ENCODE peak calls at places on chromosomes 1 and 21, in six cellular contexts. O, G, B, I, S and F are unnamed samples.

GRCh38 chr1:66752000-66752592 is at the start of gene DYNLT5:
- DNase-seq in B (peak; percentile 72), O (no peak), G (peak; percentile 26), S (peak; percentile 43), I (peak; percentile 91), F (peak; percentile 88)

GRCh38 chr1:230005040-230005439 is 62.0 kb upstream of the GALNT2 start:
- DNase-seq in S (no peak), O (no peak), G (no peak), B (no peak), I (no peak), F (no peak)

GRCh38 chr21:36261459-36261858 is 58.5 kb upstream of the MORC3 start:
- DNase-seq in S (no peak), O (no peak), B (no peak), G (no peak), I (no peak), F (no peak)

GRCh38 chr1:113899101-113899500 is 5.5 kb downstream of the AP4B1 start:
- DNase-seq in S (peak; percentile 23), B (no peak), O (no peak), I (no peak), G (no peak), F (no peak)

GRCh38 chr1:39409055-39409816 is 82.2 kb upstream of the BMP8A start:
- DNase-seq in I (peak; percentile 81), B (peak; percentile 76), O (peak; percentile 72), G (peak; percentile 51), S (peak; percentile 75), F (peak; percentile 72)

GRCh38 chr1:209207701-209208286 is 375.7 kb upstream of the CAMK1G start:
- DNase-seq in S (peak; percentile 45), G (peak; percentile 51), I (peak; percentile 93), O (peak; percentile 24), B (no peak), F (peak; percentile 91)

GRCh38 chr21:32812035-32812434 is 40.5 kb upstream of the PAXBP1 start:
- DNase-seq in G (no peak), S (peak; percentile 10), O (no peak), B (no peak), I (no peak), F (no peak)

GRCh38 chr1:224502459-224503160 is 68.0 kb upstream of the WDR26 start:
- DNase-seq in S (no peak), O (no peak), I (peak; percentile 86), B (no peak), G (no peak), F (no peak)

GRCh38 chr1:21490774-21491482 is 18.3 kb upstream of the ALPL start:
- DNase-seq in I (peak; percentile 95), S (peak; percentile 64), G (no peak), B (no peak), O (peak; percentile 41), F (peak; percentile 48)

GRCh38 chr1:41639332-41639936 is 155.0 kb upstream of the EDN2 start:
- DNase-seq in G (no peak), I (peak; percentile 54), B (no peak), S (peak; percentile 90), O (no peak), F (no peak)

GRCh38 chr1:27057801-27058647 is 45.4 kb upstream of the TENT5B start:
- DNase-seq in G (no peak), O (no peak), I (peak; percentile 75), B (no peak), S (no peak), F (no peak)

GRCh38 chr1:93753766-93754763 is 72.4 kb upstream of the BCAR3 start:
- DNase-seq in G (no peak), O (peak; percentile 75), B (no peak), S (peak; percentile 98), I (no peak), F (peak; percentile 79)

GRCh38 chr1:172654535-172654934 is 4.4 kb upstream of the FASLG start:
- DNase-seq in S (peak; percentile 88), G (no peak), B (no peak), I (no peak), O (no peak), F (no peak)

GRCh38 chr21:17050156-17050555 is 462.7 kb upstream of the CXADR start:
- DNase-seq in B (no peak), S (peak; percentile 1), G (no peak), O (no peak), I (no peak), F (no peak)

GRCh38 chr1:74766579-74766978 is 33.6 kb downstream of the TYW3 start:
- DNase-seq in G (no peak), B (no peak), O (no peak), I (no peak), S (peak; percentile 57), F (no peak)

GRCh38 chr1:31010081-31010989 is 55.2 kb downstream of the PUM1 start:
- DNase-seq in I (no peak), S (peak; percentile 92), O (no peak), B (no peak), G (no peak), F (no peak)

GRCh38 chr1:225480825-225481434 is 53.1 kb upstream of the LBR start:
- DNase-seq in I (peak; percentile 95), O (peak; percentile 36), S (no peak), G (no peak), B (peak; percentile 66), F (peak; percentile 79)

GRCh38 chr1:192807221-192807967 is 1.4 kb upstream of the RGS2 start:
- DNase-seq in G (no peak), B (no peak), I (no peak), O (no peak), S (peak; percentile 56), F (no peak)

GRCh38 chr1:54867717-54868057 is 19.3 kb downstream of the DHCR24 start:
- DNase-seq in I (no peak), S (no peak), B (no peak), O (peak; percentile 96), G (no peak), F (no peak)

GRCh38 chr1:18651727-18652126 is 21.1 kb downstream of the PAX7 start:
- DNase-seq in S (no peak), G (no peak), B (no peak), O (no peak), I (peak; percentile 93), F (no peak)

GRCh38 chr1:198935371-198935921 is 296.6 kb downstream of the PTPRC start:
- DNase-seq in G (peak; percentile 26), O (peak; percentile 75), B (no peak), I (no peak), S (peak; percentile 98), F (peak; percentile 74)

GRCh38 chr1:214216779-214217178 is 64.2 kb upstream of the SMYD2 start:
- DNase-seq in I (no peak), O (peak; percentile 16), S (no peak), G (no peak), B (no peak), F (no peak)

GRCh38 chr1:67429528-67430357 is 459 bp downstream of the SERBP1 start:
- DNase-seq in G (peak; percentile 30), S (no peak), B (peak; percentile 67), I (peak; percentile 57), O (no peak), F (peak; percentile 80)

GRCh38 chr1:90558126-90558525 is 159.0 kb downstream of the BARHL2 start:
- DNase-seq in S (no peak), O (no peak), G (no peak), B (no peak), I (peak; percentile 55), F (no peak)

GRCh38 chr1:227470688-227471087 is 92.7 kb upstream of the ZNF678 start:
- DNase-seq in G (no peak), O (no peak), S (no peak), I (no peak), B (no peak), F (no peak)

GRCh38 chr1:239212841-239213240 is 173.5 kb upstream of the CHRM3 start:
- DNase-seq in S (no peak), B (no peak), I (no peak), O (no peak), G (no peak), F (no peak)

GRCh38 chr21:15291621-15292266 is 226.9 kb upstream of the NRIP1 start:
- DNase-seq in S (no peak), I (no peak), O (peak; percentile 34), B (no peak), G (no peak), F (no peak)

GRCh38 chr21:37914211-37914900 is 1.9 kb downstream of the KCNJ6 start:
- DNase-seq in G (no peak), B (no peak), O (no peak), I (peak; percentile 95), S (peak; percentile 22), F (peak; percentile 81)

GRCh38 chr1:235583511-235584001 is 66.0 kb downstream of the GNG4 start:
- DNase-seq in G (no peak), I (no peak), O (no peak), S (no peak), B (no peak), F (no peak)

GRCh38 chr1:39205102-39205780 is 746 bp downstream of the MACF1 start:
- DNase-seq in I (no peak), S (peak; percentile 76), O (no peak), G (peak; percentile 43), B (peak; percentile 77), F (no peak)

GRCh38 chr1:70286453-70286852 is 65.3 kb downstream of the SRSF11 start:
- DNase-seq in S (no peak), I (no peak), B (no peak), G (no peak), O (no peak), F (no peak)

GRCh38 chr1:87007323-87007722 is 92.9 kb downstream of the HS2ST1 start:
- DNase-seq in G (no peak), S (no peak), B (no peak), O (no peak), I (no peak), F (no peak)
- H3K4me1 ChIP-seq in G (no peaks in the 10 kb centered on the region), S (no peaks in the 10 kb centered on the region), B (no peaks in the 10 kb centered on the region), O (peaks cover 6% of the 10 kb centered on the region), I (no peaks in the 10 kb centered on the region), F (no peaks in the 10 kb centered on the region)

GRCh38 chr1:183375381-183375780 is 42.8 kb downstream of the NMNAT2 start:
- DNase-seq in G (no peak), S (no peak), O (no peak), B (no peak), I (no peak), F (no peak)

GRCh38 chr1:183366116-183366515 is 52.1 kb downstream of the NMNAT2 start:
- DNase-seq in G (no peak), I (no peak), S (no peak), B (no peak), O (no peak), F (no peak)

GRCh38 chr1:183368213-183369108 is 49.7 kb downstream of the NMNAT2 start:
- DNase-seq in B (no peak), O (no peak), G (no peak), S (no peak), I (peak; percentile 57), F (no peak)

GRCh38 chr1:183374825-183375224 is 43.4 kb downstream of the NMNAT2 start:
- DNase-seq in G (no peak), I (no peak), B (no peak), O (no peak), S (no peak), F (no peak)

GRCh38 chr1:183370399-183371058 is 47.7 kb downstream of the NMNAT2 start:
- DNase-seq in G (no peak), O (no peak), S (no peak), B (no peak), I (no peak), F (no peak)
- H3K27ac ChIP-seq in G (no peak overlapping the region), O (no peak overlapping the region), S (no peak overlapping the region), B (no peak overlapping the region), I (no peak overlapping the region), F (no peak overlapping the region)

GRCh38 chr1:147758379-147759100 is 1.9 kb downstream of the GJA5 start:
- DNase-seq in S (no peak), B (no peak), G (no peak), I (no peak), O (peak; percentile 51), F (no peak)
- H3K4me1 ChIP-seq in S (no peaks in the 10 kb centered on the region), B (no peaks in the 10 kb centered on the region), G (no peaks in the 10 kb centered on the region), I (peaks cover 5% of the 10 kb centered on the region), O (peaks cover 27% of the 10 kb centered on the region), F (peaks cover 13% of the 10 kb centered on the region)

GRCh38 chr21:41593051-41593783 is 85.3 kb upstream of the TMPRSS2 start:
- DNase-seq in O (no peak), B (no peak), S (no peak), I (no peak), G (no peak), F (no peak)
- H3K27ac ChIP-seq in O (no peak overlapping the region), B (no peak overlapping the region), S (no peak overlapping the region), I (no peak overlapping the region), G (no peak overlapping the region), F (no peak overlapping the region)